ENCODE peak calls at places on chromosomes 1 and 21, in nine cellular contexts. Y, L, O, S, T, K, Q, Z and C are unnamed samples.

GRCh38 chr1:41526956-41527561 is 42.6 kb upstream of the EDN2 start:
- DNase-seq in S (no peak), O (no peak), K (no peak), L (no peak), Z (no peak), T (no peak), Y (no peak), Q (no peak), C (no peak)

GRCh38 chr1:183822081-183822611 is 17.2 kb downstream of the RGL1 start:
- DNase-seq in K (no peak), T (no peak), S (no peak), Y (no peak), Z (no peak), L (peak; percentile 38), Q (no peak), O (no peak), C (no peak)

GRCh38 chr1:198364471-198364870 is 176.0 kb downstream of the ATP6V1G3 start:
- DNase-seq in O (no peak), K (no peak), S (no peak), Y (no peak), Q (no peak), Z (no peak), T (no peak), L (no peak), C (no peak)

GRCh38 chr1:29655945-29656866 is 419.9 kb downstream of the PTPRU start:
- DNase-seq in S (no peak), Q (peak; percentile 68), Y (no peak), O (no peak), K (peak; percentile 12), T (no peak), Z (no peak), L (no peak), C (peak; percentile 28)

GRCh38 chr1:26580116-26580515 is 50.6 kb downstream of the RPS6KA1 start:
- DNase-seq in Y (no peak), Z (no peak), Q (no peak), K (no peak), O (no peak), T (no peak), S (no peak), L (no peak), C (no peak)

GRCh38 chr1:36372617-36373016 is 13.1 kb downstream of the STK40 start:
- DNase-seq in K (no peak), Y (no peak), Z (no peak), Q (no peak), O (peak; percentile 88), T (no peak), S (no peak), L (no peak), C (no peak)

GRCh38 chr1:10824821-10825540 is 28.5 kb upstream of the CASZ1 start:
- DNase-seq in S (peak; percentile 77), Q (no peak), O (no peak), L (no peak), Y (no peak), K (no peak), Z (no peak), T (no peak), C (peak; percentile 27)

GRCh38 chr1:247487057-247487456 is 29.2 kb upstream of the OR2B11 start:
- DNase-seq in K (peak; percentile 23), S (peak; percentile 61), T (no peak), Y (no peak), Z (peak; percentile 4), Q (peak; percentile 66), O (peak; percentile 13), L (no peak), C (peak; percentile 70)

GRCh38 chr1:36762174-36762573 is 272.1 kb downstream of the GRIK3 start:
- DNase-seq in S (no peak), L (no peak), Y (no peak), T (no peak), K (no peak), Z (no peak), O (no peak), Q (no peak), C (no peak)

GRCh38 chr1:156544592-156545102 is 27.7 kb downstream of the IQGAP3 start:
- DNase-seq in K (no peak), S (no peak), Q (no peak), Y (no peak), Z (no peak), O (no peak), T (no peak), L (no peak), C (no peak)

GRCh38 chr1:72918939-72919338 is 636.6 kb upstream of the NEGR1 start:
- DNase-seq in Y (no peak), L (no peak), T (no peak), K (no peak), Q (no peak), S (no peak), Z (no peak), O (no peak), C (no peak)

GRCh38 chr1:229381234-229381633 is 38.4 kb upstream of the CCSAP start:
- DNase-seq in T (no peak), S (no peak), L (no peak), K (peak; percentile 4), Y (no peak), Z (no peak), O (no peak), Q (peak; percentile 69), C (no peak)

GRCh38 chr1:32891630-32892029 is 5.3 kb downstream of the HPCA start:
- DNase-seq in Y (no peak), L (no peak), T (no peak), O (no peak), Q (no peak), S (no peak), Z (no peak), K (no peak), C (no peak)

GRCh38 chr1:30705673-30706072 is 17.7 kb downstream of the MATN1 start:
- DNase-seq in K (no peak), L (no peak), Y (no peak), S (no peak), Q (no peak), T (no peak), Z (no peak), O (no peak), C (no peak)

GRCh38 chr1:112735752-112736151 is 20.6 kb upstream of the PPM1J start:
- DNase-seq in Q (no peak), Y (no peak), K (no peak), T (no peak), S (peak; percentile 82), Z (no peak), L (no peak), O (no peak), C (no peak)

GRCh38 chr21:44199448-44199847 is 41.3 kb downstream of the ICOSLG start:
- DNase-seq in Q (no peak), O (no peak), Z (no peak), T (no peak), Y (no peak), S (no peak), L (no peak), K (peak; percentile 89), C (no peak)

GRCh38 chr21:28550057-28550825 is 442.4 kb downstream of the LTN1 start:
- DNase-seq in O (no peak), T (no peak), Y (no peak), S (no peak), L (no peak), K (no peak), Q (peak; percentile 35), Z (no peak), C (peak; percentile 29)

GRCh38 chr1:172990598-172991215 is 60.0 kb downstream of the TNFSF18 start:
- DNase-seq in S (peak; percentile 40), O (no peak), Y (no peak), Q (no peak), T (no peak), Z (no peak), K (no peak), L (no peak), C (no peak)

GRCh38 chr1:153880962-153881361 is 41.8 kb downstream of the GATAD2B start:
- DNase-seq in L (peak; percentile 92), T (peak; percentile 90), Y (no peak), Z (peak; percentile 5), K (peak; percentile 100), Q (no peak), O (peak; percentile 74), S (peak; percentile 56), C (peak; percentile 83)

GRCh38 chr1:31549807-31550620 is 26.3 kb upstream of the TINAGL1 start:
- DNase-seq in T (no peak), S (no peak), O (no peak), Q (peak; percentile 70), Y (no peak), K (no peak), Z (no peak), L (no peak), C (peak; percentile 67)

GRCh38 chr1:244224487-244225430 is 173.7 kb downstream of the ZBTB18 start:
- DNase-seq in S (no peak), T (peak; percentile 79), Z (no peak), Y (no peak), O (no peak), K (no peak), L (peak; percentile 71), Q (no peak), C (no peak)

GRCh38 chr21:19049567-19049966 is 646.0 kb upstream of the TMPRSS15 start:
- DNase-seq in Z (no peak), L (no peak), T (no peak), S (no peak), Q (no peak), K (no peak), O (no peak), Y (no peak), C (no peak)

GRCh38 chr1:112515311-112516009 is 6.7 kb downstream of the WNT2B start:
- DNase-seq in Q (no peak), O (no peak), S (peak; percentile 62), K (no peak), Y (no peak), T (no peak), Z (no peak), L (no peak), C (no peak)

GRCh38 chr1:90434460-90434859 is 282.6 kb downstream of the BARHL2 start:
- DNase-seq in K (peak; percentile 14), S (no peak), Q (peak; percentile 45), Y (no peak), Z (no peak), O (no peak), L (no peak), T (no peak), C (peak; percentile 6)

GRCh38 chr1:98276514-98276913 is 355.7 kb upstream of the DPYD start:
- DNase-seq in Q (no peak), T (no peak), O (no peak), K (no peak), L (no peak), S (no peak), Y (no peak), Z (no peak), C (no peak)